ENCODE peak calls at places on chromosomes 16 and 17, in five cellular contexts. Q is GF-D8; T is effector memory CD8-positive, alpha-beta T cell; G is omental fat pad; H is effector CD4-positive, alpha-beta T cell. R is an unnamed sample.

GRCh38 chr17:50638851-50639767 is 4.4 kb downstream of the ABCC3 start:
- DNase-seq in Q (peak), T (no peak), G (peak), H (no peak), R (no peak)

GRCh38 chr17:32350662-32351418 is 883 bp downstream of the ZNF207 start:
- DNase-seq in Q (peak), T (peak), G (no peak), H (peak), R (no peak)

GRCh38 chr17:9266769-9267168 is 245.5 kb downstream of the NTN1 start:
- DNase-seq in Q (no peak), T (no peak), G (no peak), H (no peak), R (peak)

GRCh38 chr16:31476305-31477219 is 4.6 kb downstream of the TGFB1I1 start:
- DNase-seq in Q (peak), T (peak), G (peak), H (peak), R (no peak)

GRCh38 chr16:57504491-57504890 is 18.2 kb upstream of the DOK4 start:
- DNase-seq in Q (no peak), T (no peak), G (no peak), H (no peak), R (no peak)

GRCh38 chr16:19304670-19305240 is 19.2 kb downstream of the CLEC19A start:
- DNase-seq in Q (no peak), T (no peak), G (no peak), H (no peak), R (no peak)

GRCh38 chr16:69318911-69319289 is 7.8 kb downstream of the VPS4A start:
- DNase-seq in Q (no peak), T (no peak), G (no peak), H (no peak), R (peak)

GRCh38 chr17:55348749-55349354 is 72.8 kb downstream of the MMD start:
- DNase-seq in Q (no peak), T (peak), G (no peak), H (peak), R (no peak)

GRCh38 chr16:71626858-71627213 is 852 bp downstream of the MARVELD3 start:
- DNase-seq in Q (no peak), T (no peak), G (no peak), H (no peak), R (no peak)

GRCh38 chr17:45883063-45883462 is 11.3 kb upstream of the MAPT start:
- DNase-seq in Q (no peak), T (no peak), G (no peak), H (no peak), R (no peak)

GRCh38 chr17:7177954-7178477 is 1.2 kb downstream of the ASGR1 start:
- DNase-seq in Q (no peak), T (no peak), G (no peak), H (no peak), R (peak)

GRCh38 chr17:80379348-80379747 is 35.6 kb upstream of the ENDOV start:
- DNase-seq in Q (no peak), T (no peak), G (no peak), H (no peak), R (no peak)

GRCh38 chr17:77692571-77693161 is 265.8 kb upstream of the TNRC6C start:
- DNase-seq in Q (no peak), T (no peak), G (no peak), H (no peak), R (peak)

GRCh38 chr16:19115148-19116021 is 1.6 kb downstream of the ITPRIPL2 start:
- DNase-seq in Q (no peak), T (no peak), G (no peak), H (no peak), R (peak)

GRCh38 chr16:71929048-71929447 is 33.7 kb downstream of the IST1 start:
- DNase-seq in Q (no peak), T (no peak), G (no peak), H (no peak), R (no peak)

GRCh38 chr17:63023049-63023448 is 57.0 kb downstream of the TANC2 start:
- DNase-seq in Q (no peak), T (no peak), G (no peak), H (no peak), R (no peak)

GRCh38 chr17:63542942-63543821 is 7.1 kb upstream of the DCAF7 start:
- DNase-seq in Q (no peak), T (no peak), G (no peak), H (no peak), R (peak)

GRCh38 chr17:53166736-53167135 is 656.0 kb upstream of the KIF2B start:
- DNase-seq in Q (no peak), T (no peak), G (no peak), H (no peak), R (no peak)

GRCh38 chr17:6843241-6843890 is 11.8 kb upstream of the TEKT1 start:
- DNase-seq in Q (peak), T (no peak), G (no peak), H (no peak), R (no peak)

R was measured in chondrocyte.